ENCODE peak calls at places on chromosomes 2 and 18, in six cellular contexts. D is aorta, Q is HFF-Myc, U is glutamatergic neuron, K is fibroblast of lung, R is fibroblast of pulmonary artery. S is an unnamed sample.

GRCh38 chr2:102826904-102827303 is 65.1 kb downstream of the TMEM182 start:
- DNase-seq in D (no peak), Q (peak; percentile 14), U (peak; percentile 71), K (peak; percentile 42), R (peak; percentile 4), S (no peak)

GRCh38 chr2:160207804-160208661 is 8.0 kb upstream of the ITGB6 start:
- DNase-seq in D (peak; percentile 96), Q (peak; percentile 58), U (no peak), K (peak; percentile 96), R (peak; percentile 85), S (peak; percentile 38)

GRCh38 chr2:96930351-96931015 is 55.9 kb downstream of the FAM178B start:
- DNase-seq in D (no peak), Q (no peak), U (no peak), K (no peak), R (no peak), S (no peak)

GRCh38 chr2:112626604-112627059 is 19.1 kb upstream of the SLC20A1 start:
- DNase-seq in D (peak; percentile 88), Q (no peak), U (peak; percentile 50), K (peak; percentile 75), R (peak; percentile 79), S (peak; percentile 58)

GRCh38 chr2:150472122-150472899 is 15.2 kb downstream of the RND3 start:
- DNase-seq in D (no peak), Q (no peak), U (no peak), K (peak; percentile 95), R (peak; percentile 79), S (no peak)

GRCh38 chr2:186576614-186577013 is 13.2 kb upstream of the ITGAV start:
- DNase-seq in D (no peak), Q (no peak), U (no peak), K (peak; percentile 83), R (peak; percentile 66), S (no peak)

GRCh38 chr18:13137939-13138821 is 80.4 kb upstream of the LDLRAD4 start:
- DNase-seq in D (no peak), Q (no peak), U (no peak), K (no peak), R (peak; percentile 10), S (no peak)

GRCh38 chr2:105376010-105376409 is 22.8 kb downstream of the FHL2 start:
- DNase-seq in D (no peak), Q (no peak), U (no peak), K (no peak), R (no peak), S (no peak)

GRCh38 chr2:196130039-196130825 is 41.1 kb downstream of the STK17B start:
- DNase-seq in D (no peak), Q (no peak), U (no peak), K (no peak), R (no peak), S (no peak)

GRCh38 chr2:216596234-216596985 is 36.8 kb upstream of the IGFBP2 start:
- DNase-seq in D (no peak), Q (peak; percentile 99), U (no peak), K (peak; percentile 55), R (peak; percentile 79), S (no peak)

GRCh38 chr2:164896634-164897033 is 55.0 kb upstream of the COBLL1 start:
- DNase-seq in D (no peak), Q (no peak), U (no peak), K (peak; percentile 76), R (peak; percentile 60), S (no peak)

GRCh38 chr2:231360881-231361294 is 34.6 kb upstream of the B3GNT7 start:
- DNase-seq in D (peak; percentile 74), Q (no peak), U (no peak), K (no peak), R (no peak), S (no peak)

GRCh38 chr2:106296182-106296815 is 102.2 kb upstream of the UXS1 start:
- DNase-seq in D (no peak), Q (peak; percentile 35), U (no peak), K (no peak), R (no peak), S (no peak)

GRCh38 chr2:196479350-196479749 is 160.2 kb upstream of the CCDC150 start:
- DNase-seq in D (no peak), Q (no peak), U (no peak), K (peak; percentile 88), R (peak; percentile 71), S (no peak)

GRCh38 chr2:48601349-48601748 is 16.3 kb upstream of the GTF2A1L start:
- DNase-seq in D (no peak), Q (no peak), U (no peak), K (peak; percentile 35), R (peak; percentile 12), S (no peak)

GRCh38 chr2:101205521-101205998 is 47.1 kb upstream of the CNOT11 start:
- DNase-seq in D (no peak), Q (peak; percentile 72), U (peak; percentile 22), K (peak; percentile 72), R (peak; percentile 87), S (no peak)

GRCh38 chr2:7686016-7686385 is 768.8 kb downstream of the RNF144A start:
- DNase-seq in D (no peak), Q (no peak), U (no peak), K (no peak), R (no peak), S (no peak)

GRCh38 chr2:20609349-20609994 is 41.4 kb downstream of the HS1BP3 start:
- DNase-seq in D (peak; percentile 59), Q (no peak), U (peak; percentile 2), K (peak; percentile 70), R (peak; percentile 90), S (no peak)

GRCh38 chr18:54149078-54149697 is 75.3 kb downstream of the MBD2 start:
- DNase-seq in D (no peak), Q (peak; percentile 75), U (no peak), K (peak; percentile 96), R (peak; percentile 92), S (peak; percentile 50)

GRCh38 chr2:159010340-159010739 is 41.9 kb downstream of the TANC1 start:
- DNase-seq in D (peak; percentile 80), Q (no peak), U (no peak), K (peak; percentile 87), R (peak; percentile 63), S (no peak)

GRCh38 chr2:37459095-37459981 is 114.9 kb downstream of the QPCT start:
- DNase-seq in D (no peak), Q (no peak), U (no peak), K (peak; percentile 94), R (peak; percentile 81), S (no peak)

GRCh38 chr2:184734338-184734737 is 136.0 kb downstream of the ZNF804A start:
- DNase-seq in D (no peak), Q (no peak), U (no peak), K (no peak), R (no peak), S (no peak)

GRCh38 chr2:7703048-7703447 is 785.8 kb downstream of the RNF144A start:
- DNase-seq in D (no peak), Q (no peak), U (no peak), K (no peak), R (no peak), S (no peak)

GRCh38 chr2:9057939-9058761 is 54.7 kb upstream of the MBOAT2 start:
- DNase-seq in D (no peak), Q (peak; percentile 31), U (no peak), K (peak; percentile 91), R (peak; percentile 80), S (no peak)

GRCh38 chr2:120446236-120447121 is 100.5 kb downstream of the INHBB start:
- DNase-seq in D (no peak), Q (no peak), U (no peak), K (no peak), R (no peak), S (no peak)

GRCh38 chr2:95076705-95077520 is 44.7 kb downstream of the MRPS5 start:
- DNase-seq in D (peak; percentile 91), Q (peak; percentile 10), U (peak; percentile 91), K (peak; percentile 36), R (peak; percentile 50), S (no peak)

GRCh38 chr2:37283207-37283606 is 41.4 kb downstream of the PRKD3 start:
- DNase-seq in D (no peak), Q (peak; percentile 5), U (no peak), K (peak; percentile 93), R (peak; percentile 90), S (no peak)

GRCh38 chr2:197705912-197706838 is 1.0 kb downstream of the MARS2 start:
- DNase-seq in D (no peak), Q (no peak), U (peak; percentile 15), K (peak; percentile 27), R (no peak), S (no peak)

GRCh38 chr18:9354256-9354655 is 19.7 kb downstream of the TWSG1 start:
- DNase-seq in D (no peak), Q (no peak), U (no peak), K (peak; percentile 32), R (no peak), S (no peak)

GRCh38 chr18:62839874-62840713 is 124.8 kb downstream of the PHLPP1 start:
- DNase-seq in D (no peak), Q (no peak), U (no peak), K (peak; percentile 34), R (no peak), S (no peak)

GRCh38 chr2:192126426-192126825 is 68.3 kb downstream of the TMEFF2 start:
- DNase-seq in D (no peak), Q (no peak), U (no peak), K (peak; percentile 29), R (no peak), S (no peak)

GRCh38 chr18:58862404-58862803 is 2.3 kb upstream of the ZNF532 start:
- DNase-seq in D (no peak), Q (no peak), U (no peak), K (no peak), R (no peak), S (no peak)

GRCh38 chr18:9136315-9137141 is at the start of gene ANKRD12:
- DNase-seq in D (peak; percentile 99), Q (peak; percentile 82), U (peak; percentile 98), K (peak; percentile 98), R (peak; percentile 98), S (peak; percentile 83)

GRCh38 chr2:20593072-20594034 is 57.5 kb downstream of the HS1BP3 start:
- DNase-seq in D (peak; percentile 85), Q (no peak), U (peak; percentile 5), K (peak; percentile 93), R (peak; percentile 94), S (no peak)